ENCODE peak calls at places on chromosomes 4 and X, in four cellular contexts. E is NCI-H1105, S is pons, V is glutamatergic neuron. M is an unnamed sample.

GRCh38 chrX:13250831-13251612 is 68.8 kb downstream of the ATXN3L start:
- DNase-seq in E (no peak), S (peak; percentile 51), V (no peak), M (peak; percentile 87)

GRCh38 chr4:29304595-29304994 is 1415.6 kb upstream of the PCDH7 start:
- DNase-seq in E (no peak), S (no peak), V (no peak), M (no peak)

GRCh38 chr4:76782837-76783236 is 115.1 kb downstream of the SOWAHB start:
- DNase-seq in E (no peak), S (no peak), V (no peak), M (peak; percentile 56)

GRCh38 chr4:129254526-129254925 is 158.6 kb downstream of the C4orf33 start:
- DNase-seq in E (no peak), S (no peak), V (no peak), M (no peak)

GRCh38 chr4:4394644-4395043 is 7.7 kb downstream of the NSG1 start:
- DNase-seq in E (no peak), S (no peak), V (no peak), M (no peak)

GRCh38 chrX:10579018-10579752 is 41.2 kb downstream of the MID1 start:
- DNase-seq in E (no peak), S (no peak), V (no peak), M (peak; percentile 65)

GRCh38 chr4:147011386-147011785 is 65.7 kb upstream of the TTC29 start:
- DNase-seq in E (no peak), S (no peak), V (no peak), M (no peak)

GRCh38 chr4:88230399-88230798 is 54.0 kb downstream of the PPM1K start:
- DNase-seq in E (no peak), S (no peak), V (no peak), M (no peak)

GRCh38 chr4:92359481-92359880 is 55.7 kb downstream of the GRID2 start:
- DNase-seq in E (peak; percentile 8), S (no peak), V (no peak), M (no peak)

M was measured in HCEC 1CT.